ENCODE peak calls at places on chromosomes 5 and 9, in five cellular contexts. C is mammary epithelial cell, U is K562, O is astrocyte, Q is PC-9. D is an unnamed sample.
A peak's percentile ranks its signal among the peaks of the same experiment; 100 is the strongest.

GRCh38 chr5:132662925-132663770 is 5.2 kb downstream of the IL13 start:
- DNase-seq in C (no peak), U (peak; percentile 71), O (no peak), Q (no peak), D (no peak)

GRCh38 chr5:138544171-138545134 is 1.4 kb upstream of the ETF1 start:
- DNase-seq in C (peak; percentile 30), U (peak; percentile 36), O (no peak), Q (no peak), D (no peak)

GRCh38 chr9:33988219-33988890 is 60.3 kb downstream of the UBAP2 start:
- DNase-seq in C (peak; percentile 64), U (no peak), O (peak; percentile 12), Q (no peak), D (no peak)

GRCh38 chr9:14822666-14823065 is 87.6 kb downstream of the FREM1 start:
- DNase-seq in C (no peak), U (no peak), O (no peak), Q (no peak), D (no peak)

GRCh38 chr5:65913519-65913918 is 12.9 kb upstream of the ERBIN start:
- DNase-seq in C (no peak), U (no peak), O (no peak), Q (no peak), D (no peak)

GRCh38 chr9:2389404-2389803 is 232.2 kb upstream of the VLDLR start:
- DNase-seq in C (no peak), U (no peak), O (peak; percentile 19), Q (no peak), D (no peak)

GRCh38 chr9:86668488-86668887 is 278.8 kb downstream of the GAS1 start:
- DNase-seq in C (no peak), U (no peak), O (no peak), Q (no peak), D (no peak)

GRCh38 chr5:33105521-33105941 is 335.2 kb upstream of the TARS1 start:
- DNase-seq in C (peak; percentile 24), U (no peak), O (peak; percentile 80), Q (no peak), D (no peak)

GRCh38 chr5:168747987-168748777 is 169.0 kb upstream of the PANK3 start:
- DNase-seq in C (peak; percentile 5), U (peak; percentile 75), O (no peak), Q (no peak), D (peak; percentile 5)

GRCh38 chr9:127898433-127899199 is 787 bp downstream of the ST6GALNAC6 start:
- DNase-seq in C (no peak), U (peak; percentile 65), O (peak; percentile 88), Q (no peak), D (no peak)

GRCh38 chr5:102152906-102153787 is 142.9 kb downstream of the SLCO4C1 start:
- DNase-seq in C (peak; percentile 1), U (peak; percentile 16), O (no peak), Q (no peak), D (no peak)

GRCh38 chr9:3865373-3865772 is 339.6 kb upstream of the RFX3 start:
- DNase-seq in C (peak; percentile 65), U (no peak), O (peak; percentile 69), Q (no peak), D (no peak)

GRCh38 chr5:76787237-76787636 is 31.6 kb upstream of the F2RL1 start:
- DNase-seq in C (peak; percentile 69), U (peak; percentile 62), O (peak; percentile 97), Q (peak; percentile 81), D (no peak)

GRCh38 chr5:6251579-6252102 is 126.7 kb downstream of the MED10 start:
- DNase-seq in C (no peak), U (no peak), O (no peak), Q (no peak), D (no peak)

GRCh38 chr9:93958875-93959682 is 3.9 kb upstream of the BARX1 start:
- DNase-seq in C (no peak), U (no peak), O (no peak), Q (no peak), D (no peak)

GRCh38 chr5:107950774-107951173 is 280.0 kb upstream of the EFNA5 start:
- DNase-seq in C (no peak), U (no peak), O (no peak), Q (no peak), D (no peak)

GRCh38 chr9:110578896-110579752 is at the start of gene SVEP1:
- DNase-seq in C (peak; percentile 72), U (no peak), O (peak; percentile 72), Q (no peak), D (no peak)

GRCh38 chr5:146475190-146475801 is 28.2 kb downstream of the TCERG1 start:
- DNase-seq in C (no peak), U (no peak), O (no peak), Q (no peak), D (no peak)

GRCh38 chr9:125463926-125464325 is 202.3 kb downstream of the GAPVD1 start:
- DNase-seq in C (no peak), U (no peak), O (no peak), Q (no peak), D (no peak)

GRCh38 chr5:141476132-141476909 is 555 bp downstream of the PCDHGC3 start:
- DNase-seq in C (peak; percentile 79), U (no peak), O (peak; percentile 80), Q (no peak), D (no peak)

GRCh38 chr9:125649315-125649714 is 57.7 kb downstream of the MAPKAP1 start:
- DNase-seq in C (peak; percentile 91), U (no peak), O (peak; percentile 88), Q (peak; percentile 74), D (no peak)

GRCh38 chr9:87564706-87565335 is 67.2 kb downstream of the DAPK1 start:
- DNase-seq in C (no peak), U (no peak), O (no peak), Q (no peak), D (no peak)

GRCh38 chr5:123543438-123543837 is 31.5 kb downstream of the CSNK1G3 start:
- DNase-seq in C (peak; percentile 57), U (no peak), O (no peak), Q (no peak), D (no peak)

GRCh38 chr5:79133657-79134451 is 22.2 kb downstream of the BHMT start:
- DNase-seq in C (peak; percentile 58), U (peak; percentile 83), O (peak; percentile 74), Q (peak; percentile 66), D (peak; percentile 25)

GRCh38 chr9:92097997-92098482 is 17.2 kb downstream of the SPTLC1 start:
- DNase-seq in C (peak; percentile 86), U (no peak), O (peak; percentile 73), Q (no peak), D (peak; percentile 45)

GRCh38 chr9:71242081-71242480 is 120.7 kb upstream of the TRPM3 start:
- DNase-seq in C (no peak), U (no peak), O (no peak), Q (no peak), D (no peak)

GRCh38 chr9:71245651-71246050 is 124.2 kb upstream of the TRPM3 start:
- DNase-seq in C (no peak), U (no peak), O (no peak), Q (no peak), D (no peak)

GRCh38 chr9:71249729-71250317 is 128.4 kb upstream of the TRPM3 start:
- DNase-seq in C (peak; percentile 53), U (peak; percentile 54), O (peak; percentile 47), Q (peak; percentile 42), D (no peak)

DNA sequence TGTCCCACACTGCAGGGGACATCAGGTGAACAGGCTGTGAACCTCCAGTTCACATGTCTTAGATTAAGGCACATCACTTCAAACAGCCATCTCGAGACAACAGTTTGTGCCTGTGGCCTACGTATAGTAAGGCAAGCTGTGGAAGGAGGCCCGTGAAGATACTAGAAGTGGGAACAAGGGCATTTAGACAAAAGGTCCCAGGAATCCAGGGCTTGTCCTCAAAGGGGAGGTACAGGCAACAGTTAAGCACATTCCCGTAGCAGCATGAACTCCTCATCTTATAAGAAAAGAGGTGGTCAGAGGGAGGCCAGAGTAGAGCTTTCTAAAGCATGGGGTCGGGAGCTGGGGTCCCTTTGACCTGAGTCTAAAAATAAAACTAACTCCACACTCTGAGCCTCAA is 122.5 kb upstream of the TRPM3 start:
- DNase-seq in C (no peak), U (no peak), O (no peak), Q (no peak), D (no peak)
- H3K4me2 ChIP-seq in C (no peak overlapping the region), U (no peak overlapping the region), O (no peak overlapping the region), Q (no peak overlapping the region), D (no peak overlapping the region)

GRCh38 chr5:176575488-176576422 is 26.6 kb downstream of the CDHR2 start:
- DNase-seq in C (no peak), U (no peak), O (no peak), Q (no peak), D (no peak)

GRCh38 chr5:176574297-176574591 is 25.1 kb downstream of the CDHR2 start:
- DNase-seq in C (no peak), U (no peak), O (no peak), Q (no peak), D (no peak)

GRCh38 chr5:176570044-176570443 is 20.9 kb downstream of the CDHR2 start:
- DNase-seq in C (no peak), U (no peak), O (peak; percentile 7), Q (no peak), D (no peak)

GRCh38 chr5:176575066-176575465 is 25.9 kb downstream of the CDHR2 start:
- DNase-seq in C (no peak), U (no peak), O (no peak), Q (no peak), D (no peak)

DNA sequence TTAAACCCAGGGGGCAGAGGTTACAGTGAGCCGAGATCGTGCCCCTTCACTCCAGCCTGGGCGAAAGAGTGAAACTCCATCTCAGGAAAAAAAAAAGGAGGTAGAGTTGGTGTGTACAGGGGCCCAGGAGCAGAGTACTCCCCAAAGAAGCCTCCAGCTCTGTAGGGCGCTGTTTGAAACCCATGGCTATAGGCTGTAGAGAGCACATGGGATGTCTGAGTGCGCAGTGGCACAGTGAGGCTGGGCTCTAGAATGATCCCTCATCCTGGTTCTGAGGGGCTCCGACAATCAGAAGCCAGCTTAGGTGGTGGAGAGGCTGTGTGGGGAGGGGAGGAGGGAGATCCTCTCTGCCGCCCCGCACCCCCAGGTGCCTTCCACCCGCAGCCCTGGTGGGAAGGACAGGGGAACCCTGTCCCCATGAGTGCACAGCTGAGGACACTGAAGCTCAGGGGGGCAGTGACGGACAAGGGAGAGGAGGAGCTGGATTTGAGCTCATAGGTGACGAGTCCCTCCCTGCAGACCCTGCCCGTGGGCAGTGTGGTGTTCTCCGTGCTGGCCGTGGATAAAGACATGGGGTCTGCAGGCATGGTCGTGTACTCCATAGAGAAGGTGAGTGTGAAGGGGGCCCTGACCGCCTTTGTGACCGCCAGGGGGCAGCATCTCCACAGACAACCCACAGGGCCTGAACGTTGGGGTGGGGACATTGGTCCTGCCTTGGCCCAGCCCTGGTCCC is 24.6 kb downstream of the CDHR2 start:
- DNase-seq in C (peak; percentile 20), U (peak; percentile 84), O (no peak), Q (no peak), D (no peak)
- H2AFZ ChIP-seq in C (no peak overlapping the region), U (peak overlapping the region; percentile 60), O (no peak overlapping the region), Q (no peak overlapping the region), D (no peak overlapping the region)

DNA sequence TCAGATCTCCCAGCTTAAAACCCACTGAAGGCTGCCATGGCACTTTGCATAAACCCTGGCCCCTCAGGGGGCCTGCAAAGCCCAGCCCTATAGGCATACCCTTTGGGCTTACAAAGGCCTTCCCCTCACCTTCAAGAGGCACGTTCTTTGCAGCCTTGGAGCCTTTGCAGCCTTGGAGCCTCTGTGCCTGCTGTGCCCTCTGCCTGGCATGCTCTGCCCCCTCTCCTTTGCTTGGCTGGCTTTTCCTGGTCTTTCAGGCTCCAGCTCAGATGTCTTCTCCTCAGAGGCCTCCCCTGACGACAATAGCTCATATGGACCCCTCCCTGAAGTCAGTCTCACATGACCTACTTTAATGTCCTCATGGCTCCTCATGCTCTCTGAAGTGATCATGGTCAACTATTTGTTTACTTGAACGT is 60.3 kb downstream of the CXXC5 start:
- DNase-seq in C (no peak), U (no peak), O (no peak), Q (no peak), D (no peak)
- H3K4me2 ChIP-seq in C (no peak overlapping the region), U (peak overlapping the region; percentile 77), O (no peak overlapping the region), Q (peak overlapping the region; percentile 78), D (no peak overlapping the region)

GRCh38 chr5:157743163-157744054 is at the start of gene LSM11:
- DNase-seq in C (peak; percentile 84), U (peak; percentile 92), O (peak; percentile 35), Q (peak; percentile 66), D (peak; percentile 35)
- H2AFZ ChIP-seq in C (peak within 1 kb of the TSS; percentile 87), U (peak within 1 kb of the TSS; percentile 98), O (peak within 1 kb of the TSS; percentile 93), Q (peak within 1 kb of the TSS; percentile 96), D (peak within 1 kb of the TSS; percentile 78)